ENCODE peak calls at places on chromosomes 6 and 20, in ten cellular contexts. H is substantia nigra; C is activated T-helper 9 cell treated with anti-CD3 and anti-CD28 coated beads, Interleukin-2, amount 50 U/mL, for 16 hours; G is WERI-Rb-1; U is EL; M is hippocampal formation; I is activated gamma-delta T cell; N is activated T-cell treated with anti-CD3 and anti-CD28 coated beads for 1 hour; K is left ventricle myocardium superior; Q is H9. S is an unnamed sample.

GRCh38 chr6:88867841-88868558 is 95.4 kb downstream of the RNGTT start:
- DNase-seq in K (no peak), C (no peak), I (no peak), M (no peak), H (no peak), U (peak), G (no peak), Q (no peak), N (no peak), S (no peak)

GRCh38 chr6:52049252-52050050 is 38.0 kb downstream of the PKHD1 start:
- DNase-seq in K (no peak), M (no peak), C (no peak), I (no peak), U (peak), Q (no peak), N (no peak), H (no peak), G (no peak), S (no peak)

GRCh38 chr6:143098054-143098673 is 37.5 kb downstream of the AIG1 start:
- DNase-seq in K (no peak), Q (no peak), C (no peak), I (no peak), H (no peak), U (no peak), M (no peak), N (no peak), G (no peak), S (no peak)

GRCh38 chr20:49510562-49511117 is 28.2 kb upstream of the KCNB1 start:
- DNase-seq in M (no peak), C (no peak), I (no peak), U (peak), N (no peak), Q (no peak), G (no peak), K (peak), H (no peak), S (peak)

GRCh38 chr6:131682427-131682826 is 18.8 kb downstream of the OR2A4 start:
- DNase-seq in C (no peak), K (no peak), U (peak), M (no peak), Q (no peak), N (no peak), I (no peak), G (no peak), H (no peak), S (no peak)

GRCh38 chr6:7025861-7026260 is 81.9 kb upstream of the RREB1 start:
- DNase-seq in Q (no peak), K (no peak), U (no peak), C (no peak), N (no peak), G (no peak), M (no peak), H (no peak), I (no peak), S (no peak)

GRCh38 chr6:46637933-46638332 is 14.7 kb downstream of the CYP39A1 start:
- DNase-seq in C (no peak), I (no peak), H (no peak), Q (no peak), M (no peak), N (no peak), U (no peak), G (no peak), K (no peak), S (no peak)

GRCh38 chr6:89934685-89935366 is 40.6 kb downstream of the GJA10 start:
- DNase-seq in Q (no peak), U (no peak), M (no peak), I (no peak), H (no peak), C (no peak), G (no peak), N (no peak), K (no peak), S (no peak)

GRCh38 chr20:8930691-8931090 is 138.2 kb upstream of the PLCB4 start:
- DNase-seq in N (no peak), M (no peak), G (no peak), C (no peak), H (no peak), I (no peak), Q (no peak), U (peak), K (no peak), S (no peak)

GRCh38 chr6:81896561-81896960 is 144.1 kb upstream of the TENT5A start:
- DNase-seq in N (no peak), G (no peak), U (peak), Q (no peak), I (no peak), H (no peak), K (no peak), M (no peak), C (no peak), S (no peak)

GRCh38 chr6:132648356-132648755 is 10.6 kb downstream of the TAAR1 start:
- DNase-seq in N (no peak), Q (no peak), M (no peak), K (no peak), C (no peak), I (no peak), H (no peak), G (no peak), U (peak), S (no peak)

GRCh38 chr6:149933461-149933860 is 8.4 kb upstream of the ULBP2 start:
- DNase-seq in N (no peak), G (no peak), H (no peak), K (no peak), C (no peak), Q (no peak), I (no peak), M (no peak), U (no peak), S (no peak)

GRCh38 chr6:2259002-2259494 is 13.6 kb upstream of the GMDS start:
- DNase-seq in C (no peak), G (no peak), U (no peak), Q (no peak), M (no peak), I (no peak), K (no peak), H (no peak), N (no peak), S (no peak)

GRCh38 chr20:59221049-59221748 is 57.6 kb downstream of the ZNF831 start:
- DNase-seq in Q (peak), C (no peak), G (no peak), N (no peak), K (peak), U (no peak), M (no peak), H (no peak), I (no peak), S (no peak)

GRCh38 chr6:44084231-44085014 is 42.8 kb downstream of the MRPL14 start:
- DNase-seq in U (no peak), N (no peak), G (no peak), H (no peak), C (no peak), K (no peak), I (no peak), Q (no peak), M (no peak), S (no peak)

GRCh38 chr6:84645000-84645399 is 119.4 kb downstream of the TBX18 start:
- DNase-seq in G (no peak), C (no peak), I (no peak), U (peak), H (no peak), K (no peak), N (no peak), M (no peak), Q (no peak), S (no peak)

GRCh38 chr6:156809034-156809433 is 31.9 kb downstream of the ARID1B start:
- DNase-seq in I (no peak), C (no peak), K (no peak), N (no peak), Q (no peak), M (no peak), U (peak), G (no peak), H (no peak), S (peak)

GRCh38 chr20:32052792-32053362 is 835 bp downstream of the HCK start:
- DNase-seq in U (no peak), C (no peak), Q (peak), N (no peak), K (peak), H (peak), G (no peak), I (no peak), M (no peak), S (peak)

GRCh38 chr20:38303908-38304379 is at the start of gene BPI:
- DNase-seq in U (no peak), C (no peak), N (no peak), H (no peak), K (no peak), G (no peak), M (peak), I (no peak), Q (no peak), S (peak)

GRCh38 chr6:133995296-133995695 is 42.3 kb downstream of the TBPL1 start:
- DNase-seq in M (no peak), Q (no peak), I (no peak), C (no peak), H (no peak), N (no peak), U (no peak), G (no peak), K (no peak), S (no peak)

GRCh38 chr6:154448448-154449096 is 61.9 kb downstream of the CNKSR3 start:
- DNase-seq in N (no peak), C (no peak), Q (no peak), I (no peak), G (peak), U (peak), K (no peak), M (no peak), H (no peak), S (no peak)

GRCh38 chr6:130937942-130938604 is 110.9 kb downstream of the SMLR1 start:
- DNase-seq in G (no peak), C (no peak), Q (no peak), U (peak), I (no peak), N (no peak), H (no peak), K (no peak), M (no peak), S (no peak)

GRCh38 chr6:101626264-101626663 is 232.8 kb downstream of the GRIK2 start:
- DNase-seq in U (no peak), I (no peak), Q (no peak), M (no peak), N (no peak), G (no peak), H (peak), K (no peak), C (no peak), S (no peak)

GRCh38 chr20:20732641-20733040 is 20.2 kb upstream of the RALGAPA2 start:
- DNase-seq in Q (no peak), U (no peak), C (no peak), M (no peak), N (no peak), I (no peak), K (no peak), G (no peak), H (no peak), S (no peak)

GRCh38 chr6:147651249-147652063 is 143.0 kb downstream of the SAMD5 start:
- DNase-seq in N (no peak), U (peak), C (no peak), K (peak), M (no peak), I (no peak), G (peak), Q (peak), H (no peak), S (no peak)

GRCh38 chr20:54680872-54681297 is 205.5 kb downstream of the DOK5 start:
- DNase-seq in I (no peak), Q (peak), K (no peak), C (no peak), N (no peak), M (no peak), G (peak), H (no peak), U (peak), S (no peak)

GRCh38 chr6:37783831-37784584 is 35.5 kb upstream of the ZFAND3 start:
- DNase-seq in C (no peak), H (peak), I (no peak), Q (no peak), G (no peak), M (no peak), U (no peak), N (no peak), K (peak), S (peak)

GRCh38 chr6:12614468-12614867 is 102.1 kb upstream of the PHACTR1 start:
- DNase-seq in G (no peak), Q (no peak), C (no peak), I (no peak), U (peak), H (no peak), M (no peak), K (no peak), N (no peak), S (no peak)

GRCh38 chr20:42319614-42320013 is 701.4 kb upstream of the CHD6 start:
- DNase-seq in C (no peak), I (no peak), N (no peak), U (no peak), Q (no peak), G (no peak), K (no peak), M (no peak), H (no peak), S (no peak)

GRCh38 chr6:37779111-37779800 is 40.3 kb upstream of the ZFAND3 start:
- DNase-seq in C (no peak), K (no peak), I (no peak), M (no peak), U (peak), H (no peak), Q (peak), N (no peak), G (no peak), S (no peak)

GRCh38 chr6:5257400-5257799 is 3.4 kb downstream of the LYRM4 start:
- DNase-seq in M (no peak), K (no peak), U (no peak), G (no peak), H (no peak), Q (no peak), I (no peak), N (no peak), C (no peak), S (no peak)

GRCh38 chr20:37231970-37232620 is 29.5 kb downstream of the GHRH start:
- DNase-seq in G (peak), C (no peak), K (no peak), M (peak), U (no peak), H (no peak), Q (no peak), N (no peak), I (no peak), S (no peak)

GRCh38 chr6:85458782-85459181 is 8.9 kb downstream of the NT5E start:
- DNase-seq in M (no peak), H (no peak), I (no peak), Q (no peak), K (no peak), C (no peak), N (no peak), G (no peak), U (no peak), S (no peak)

GRCh38 chr6:151022492-151022891 is 157.0 kb downstream of the MTHFD1L start:
- DNase-seq in G (no peak), C (no peak), K (no peak), U (no peak), N (no peak), M (no peak), H (no peak), I (no peak), Q (no peak), S (no peak)

GRCh38 chr6:53103993-53104675 is 38.9 kb downstream of the FBXO9 start:
- DNase-seq in C (no peak), I (no peak), Q (no peak), K (no peak), H (no peak), U (peak), M (no peak), G (no peak), N (no peak), S (no peak)

GRCh38 chr20:47292581-47292980 is 63.9 kb downstream of the ZMYND8 start:
- DNase-seq in Q (no peak), C (no peak), U (no peak), N (no peak), G (no peak), M (no peak), H (no peak), I (no peak), K (no peak), S (no peak)

GRCh38 chr6:168031411-168032382 is 34.2 kb downstream of the KIF25 start:
- DNase-seq in N (no peak), I (no peak), U (peak), Q (no peak), G (no peak), C (no peak), M (no peak), H (no peak), K (peak), S (no peak)

GRCh38 chr6:7903673-7904072 is 6.9 kb downstream of the TXNDC5 start:
- DNase-seq in Q (no peak), N (no peak), G (no peak), M (no peak), U (no peak), I (no peak), K (no peak), H (no peak), C (no peak), S (no peak)

S was measured in upper lobe of left lung.